ENCODE peak calls at places on chromosomes 5 and 9, in eight cellular contexts. H is COR-L47; F is stimulated activated effector memory CD8-positive, alpha-beta T cell treated with anti-CD3 and anti-CD28 coated beads, Interleukin-12 subunit alpha, Interleukin-12 subunit beta, amount 100 ng/mL, for 72 hours; O is iPS DF 19.7; Q is GM13977; V is mucosa of gallbladder; Z is mesendoderm; U is T-helper 22 cell. S is an unnamed sample.
A peak's percentile ranks its signal among the peaks of the same experiment; 100 is the strongest.

GRCh38 chr5:136018814-136019777 is 9.7 kb upstream of the TGFBI start:
- DNase-seq in H (peak; percentile 28), F (no peak), O (no peak), Q (no peak), V (peak; percentile 60), Z (no peak), U (no peak), S (peak; percentile 75)

GRCh38 chr9:136438909-136439549 is 616 bp downstream of the INPP5E start:
- DNase-seq in H (peak; percentile 11), F (peak; percentile 51), O (no peak), Q (peak; percentile 91), V (no peak), Z (peak; percentile 26), U (peak; percentile 48), S (no peak)

GRCh38 chr5:132883261-132883834 is 9.9 kb downstream of the LEAP2 start:
- DNase-seq in H (peak; percentile 65), F (no peak), O (peak; percentile 12), Q (peak; percentile 30), V (peak; percentile 52), Z (peak; percentile 82), U (no peak), S (peak; percentile 63)

GRCh38 chr9:114500583-114501292 is 4.5 kb downstream of the WHRN start:
- DNase-seq in H (no peak), F (no peak), O (no peak), Q (no peak), V (no peak), Z (no peak), U (no peak), S (no peak)

GRCh38 chr5:168364738-168365550 is 73.5 kb downstream of the WWC1 start:
- DNase-seq in H (no peak), F (no peak), O (no peak), Q (no peak), V (no peak), Z (peak; percentile 86), U (no peak), S (no peak)

GRCh38 chr5:75320341-75320740 is 16.7 kb upstream of the HMGCR start:
- DNase-seq in H (no peak), F (no peak), O (no peak), Q (no peak), V (no peak), Z (no peak), U (no peak), S (no peak)

GRCh38 chr5:90968319-90968718 is 409.7 kb downstream of the ADGRV1 start:
- DNase-seq in H (no peak), F (no peak), O (no peak), Q (no peak), V (no peak), Z (no peak), U (no peak), S (no peak)

GRCh38 chr5:154745349-154745748 is 9.8 kb upstream of the LARP1 start:
- DNase-seq in H (no peak), F (no peak), O (no peak), Q (no peak), V (no peak), Z (no peak), U (no peak), S (no peak)

GRCh38 chr9:84600739-84601138 is 68.8 kb upstream of the NTRK2 start:
- DNase-seq in H (no peak), F (no peak), O (no peak), Q (no peak), V (no peak), Z (no peak), U (no peak), S (no peak)

GRCh38 chr5:176391999-176392398 is 3.4 kb downstream of the HIGD2A start:
- DNase-seq in H (no peak), F (no peak), O (no peak), Q (no peak), V (no peak), Z (no peak), U (no peak), S (no peak)

GRCh38 chr5:135993894-135994514 is 34.8 kb upstream of the TGFBI start:
- DNase-seq in H (no peak), F (no peak), O (no peak), Q (no peak), V (no peak), Z (no peak), U (no peak), S (no peak)

S was measured in ureter.